ENCODE peak calls at places on chromosomes 12 and 14, in six cellular contexts. Z is lung, M is Peyer's patch, J is fibroblast of mammary gland, D is neuronal stem cell, K is OCI-LY7. X is an unnamed sample.

GRCh38 chr14:69726761-69727511 is 40.0 kb upstream of the SRSF5 start:
- DNase-seq in Z (peak; percentile 85), M (peak; percentile 80), J (peak; percentile 60), D (peak; percentile 76), K (peak; percentile 78), X (no peak)

GRCh38 chr14:56949828-56950227 is 139.5 kb upstream of the OTX2 start:
- DNase-seq in Z (peak; percentile 31), M (no peak), J (peak; percentile 2), D (no peak), K (no peak), X (no peak)

GRCh38 chr12:70784042-70784668 is 136.4 kb downstream of the PTPRR start:
- DNase-seq in Z (no peak), M (no peak), J (no peak), D (no peak), K (no peak), X (no peak)

GRCh38 chr14:27338012-27338411 is 740.2 kb upstream of the NOVA1 start:
- DNase-seq in Z (no peak), M (no peak), J (no peak), D (no peak), K (no peak), X (no peak)

GRCh38 chr14:79791055-79791732 is 420.1 kb downstream of the DIO2 start:
- DNase-seq in Z (no peak), M (no peak), J (no peak), D (no peak), K (no peak), X (no peak)

GRCh38 chr14:59631237-59631636 is 54.6 kb upstream of the CCDC175 start:
- DNase-seq in Z (no peak), M (no peak), J (peak; percentile 11), D (peak; percentile 17), K (peak; percentile 2), X (peak; percentile 7)

GRCh38 chr14:39563361-39563760 is 131.1 kb upstream of the FBXO33 start:
- DNase-seq in Z (no peak), M (no peak), J (peak; percentile 1), D (no peak), K (no peak), X (no peak)

GRCh38 chr14:97046991-97047390 is 249.8 kb downstream of the VRK1 start:
- DNase-seq in Z (no peak), M (no peak), J (no peak), D (no peak), K (no peak), X (no peak)

GRCh38 chr12:13581031-13581430 is 384.5 kb downstream of the EMP1 start:
- DNase-seq in Z (no peak), M (no peak), J (no peak), D (no peak), K (no peak), X (no peak)

GRCh38 chr12:57756406-57757341 is 1.8 kb downstream of the MARCHF9 start:
- DNase-seq in Z (no peak), M (peak; percentile 53), J (no peak), D (no peak), K (peak; percentile 85), X (peak; percentile 51)

GRCh38 chr12:54359762-54360351 is 4.4 kb downstream of the GPR84 start:
- DNase-seq in Z (no peak), M (no peak), J (no peak), D (no peak), K (no peak), X (no peak)

GRCh38 chr12:18468521-18469075 is 207.3 kb downstream of the PIK3C2G start:
- DNase-seq in Z (no peak), M (no peak), J (peak; percentile 85), D (no peak), K (no peak), X (no peak)

GRCh38 chr14:71908141-71908540 is 24.1 kb upstream of the RGS6 start:
- DNase-seq in Z (no peak), M (no peak), J (no peak), D (no peak), K (no peak), X (no peak)

GRCh38 chr12:116157845-116158267 is 119.6 kb downstream of the MED13L start:
- DNase-seq in Z (no peak), M (no peak), J (no peak), D (no peak), K (no peak), X (no peak)

GRCh38 chr14:92037989-92038388 is 1.9 kb downstream of the TRIP11 start:
- DNase-seq in Z (no peak), M (no peak), J (no peak), D (no peak), K (no peak), X (no peak)

GRCh38 chr12:51197736-51198567 is 19.9 kb downstream of the POU6F1 start:
- DNase-seq in Z (no peak), M (no peak), J (no peak), D (no peak), K (no peak), X (no peak)

GRCh38 chr12:122403115-122403770 is 19.2 kb downstream of the CLIP1 start:
- DNase-seq in Z (no peak), M (no peak), J (no peak), D (no peak), K (no peak), X (no peak)

GRCh38 chr12:122402264-122402663 is 20.2 kb downstream of the CLIP1 start:
- DNase-seq in Z (no peak), M (no peak), J (no peak), D (no peak), K (no peak), X (no peak)

GRCh38 chr12:122399592-122400373 is 22.7 kb downstream of the CLIP1 start:
- DNase-seq in Z (peak; percentile 81), M (peak; percentile 56), J (peak; percentile 96), D (peak; percentile 63), K (peak; percentile 84), X (peak; percentile 58)

GRCh38 chr12:122395319-122395718 is 27.1 kb downstream of the CLIP1 start:
- DNase-seq in Z (no peak), M (no peak), J (peak; percentile 94), D (no peak), K (no peak), X (no peak)

GRCh38 chr12:122399254-122399591 is 23.2 kb downstream of the CLIP1 start:
- DNase-seq in Z (no peak), M (no peak), J (peak; percentile 19), D (no peak), K (no peak), X (no peak)
- H3K4me3 ChIP-seq in Z (no peak overlapping the region), M (no peak overlapping the region), J (no peak overlapping the region), D (no peak overlapping the region), K (no peak overlapping the region), X (no peak overlapping the region)

DNA sequence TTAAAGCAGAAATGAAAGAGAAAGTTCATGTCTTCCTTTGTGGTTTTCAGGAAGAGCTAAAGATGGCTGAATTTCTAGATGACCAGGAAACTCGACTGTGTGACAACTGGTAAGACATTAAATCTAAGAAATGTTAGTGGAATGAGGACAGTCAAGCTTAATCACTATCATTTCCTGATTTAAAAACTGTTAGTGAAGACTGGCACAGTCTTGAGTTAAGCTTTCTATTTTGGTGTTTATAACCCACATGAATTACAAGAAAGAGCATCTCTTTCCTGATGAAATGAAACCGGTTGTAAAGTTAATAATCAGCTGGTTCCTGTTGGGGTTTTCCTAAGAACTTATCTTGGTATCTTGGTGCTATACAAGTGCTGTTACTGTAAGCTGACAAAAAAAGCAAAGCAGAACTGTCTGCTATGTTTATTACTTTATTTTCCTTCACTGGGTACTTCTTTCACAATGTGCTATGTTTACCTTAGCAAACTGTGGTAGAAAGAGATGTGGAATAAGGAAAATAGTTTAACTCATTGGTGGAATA is 5.2 kb downstream of the TRAFD1 start:
- DNase-seq in Z (no peak), M (no peak), J (no peak), D (no peak), K (peak; percentile 42), X (peak; percentile 84)
- H3K4me3 ChIP-seq in Z (no peak overlapping the region), M (peak overlapping the region; percentile 10), J (no peak overlapping the region), D (no peak overlapping the region), K (no peak overlapping the region), X (peak overlapping the region; percentile 13)

GRCh38 chr14:95046711-95047681 is 110.3 kb downstream of the DICER1 start:
- DNase-seq in Z (no peak), M (no peak), J (no peak), D (no peak), K (no peak), X (no peak)
- H3K4me3 ChIP-seq in Z (no peak overlapping the region), M (no peak overlapping the region), J (no peak overlapping the region), D (no peak overlapping the region), K (no peak overlapping the region), X (no peak overlapping the region)

DNA sequence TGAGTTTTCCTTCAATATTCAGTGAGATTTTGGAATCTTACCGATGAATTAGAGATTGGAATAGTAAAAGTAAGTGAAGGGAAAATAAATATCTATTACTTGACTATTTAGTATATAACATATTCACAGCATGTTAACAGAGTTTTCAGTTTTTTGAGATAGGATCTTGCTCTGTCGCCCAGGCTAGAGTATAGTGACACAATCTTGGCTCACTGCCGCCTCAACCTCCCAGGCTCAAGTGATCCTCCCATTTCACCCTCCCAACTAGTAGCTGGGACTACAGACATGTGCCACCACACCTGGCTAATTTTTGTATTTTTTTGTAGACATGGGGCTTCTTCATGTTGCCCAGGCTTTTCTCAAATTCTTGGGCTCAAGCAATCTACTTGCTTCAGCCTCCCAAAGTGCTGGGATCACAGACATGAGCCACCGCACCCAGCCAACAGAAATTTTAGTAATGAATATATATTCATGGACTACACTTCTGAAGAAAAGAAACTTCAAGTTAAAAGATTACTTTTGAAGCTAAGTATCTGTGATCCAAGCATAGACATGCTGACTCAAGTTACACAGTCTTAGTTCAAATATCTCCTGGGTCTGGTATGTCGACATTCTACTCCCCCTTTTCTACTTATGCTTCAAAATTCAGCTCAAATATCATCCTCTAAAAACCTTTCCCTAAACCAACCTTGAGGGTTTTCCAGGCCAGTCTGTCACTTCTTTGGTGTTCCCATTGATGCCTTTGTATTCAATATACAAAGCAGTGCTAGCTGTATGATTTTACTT is 13.8 kb downstream of the UBE2N start:
- DNase-seq in Z (no peak), M (no peak), J (peak; percentile 68), D (no peak), K (no peak), X (no peak)
- H3K4me3 ChIP-seq in Z (no peak overlapping the region), M (no peak overlapping the region), J (no peak overlapping the region), D (no peak overlapping the region), K (no peak overlapping the region), X (no peak overlapping the region)

DNA sequence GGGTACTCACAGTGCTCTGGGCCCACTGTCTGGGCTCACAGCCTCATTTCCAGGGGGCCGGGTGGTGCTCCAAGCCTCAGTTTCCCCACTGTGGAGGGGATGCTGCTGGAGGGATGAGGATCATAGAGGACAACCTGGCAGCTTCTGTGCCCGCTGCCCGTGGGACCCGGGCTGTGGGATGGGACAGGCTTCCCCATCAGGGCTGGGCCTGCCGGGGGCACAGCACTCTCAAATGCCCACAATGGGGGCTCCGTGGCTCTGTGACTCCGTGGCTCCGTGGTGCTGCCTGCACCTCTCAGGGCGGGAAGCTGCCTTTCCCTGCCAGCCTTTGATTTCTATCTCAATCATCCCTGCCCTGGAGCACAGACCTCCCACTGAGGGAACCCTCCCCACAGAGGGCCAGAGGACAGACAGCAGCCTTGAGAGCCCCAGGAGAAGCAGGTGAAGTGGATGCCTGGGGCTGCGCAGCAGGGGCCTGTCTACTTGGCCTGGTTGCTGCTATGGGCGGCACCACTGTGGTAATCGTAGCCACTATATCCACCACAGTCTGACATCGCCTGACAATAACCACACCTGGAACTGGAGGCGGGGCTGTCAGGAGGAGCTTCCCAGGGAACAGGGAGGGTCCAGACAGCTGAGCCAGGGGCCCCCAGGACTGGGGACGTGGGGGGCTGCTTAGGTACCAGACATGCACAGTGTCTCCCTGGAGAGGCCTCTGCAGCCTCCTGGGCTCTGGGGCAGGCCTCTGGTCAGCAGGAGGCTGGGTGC is 375.9 kb downstream of the TMEM121 start:
- DNase-seq in Z (no peak), M (no peak), J (no peak), D (no peak), K (no peak), X (no peak)
- H3K4me3 ChIP-seq in Z (no peak overlapping the region), M (no peak overlapping the region), J (no peak overlapping the region), D (no peak overlapping the region), K (no peak overlapping the region), X (no peak overlapping the region)

X was measured in Jurkat, Clone E6-1.